ENCODE peak calls at places on chromosome 1, in five cellular contexts. K is HCT116, Q is heart left ventricle, V is GM12865, U is transverse colon. J is an unnamed sample.

GRCh38 chr1:91564888-91565700 is 64.4 kb downstream of the CDC7 start:
- DNase-seq in K (no peak), Q (no peak), V (no peak), U (no peak), J (no peak)

GRCh38 chr1:22826630-22827580 is 116.3 kb downstream of the EPHB2 start:
- DNase-seq in K (no peak), Q (peak), V (no peak), U (no peak), J (peak)

GRCh38 chr1:246608616-246609376 is 42.5 kb downstream of the CNST start:
- DNase-seq in K (peak), Q (peak), V (peak), U (peak), J (peak)

GRCh38 chr1:87796521-87796920 is 467.8 kb downstream of the LMO4 start:
- DNase-seq in K (no peak), Q (no peak), V (no peak), U (no peak), J (no peak)

GRCh38 chr1:185483647-185484450 is 166.8 kb upstream of the IVNS1ABP start:
- DNase-seq in K (no peak), Q (no peak), V (no peak), U (no peak), J (no peak)

GRCh38 chr1:44267438-44267837 is 54.2 kb downstream of the DMAP1 start:
- DNase-seq in K (no peak), Q (no peak), V (no peak), U (peak), J (no peak)

GRCh38 chr1:111417755-111418154 is 9.8 kb downstream of the OVGP1 start:
- DNase-seq in K (no peak), Q (no peak), V (no peak), U (no peak), J (no peak)

GRCh38 chr1:39272027-39272790 is 67.7 kb downstream of the MACF1 start:
- DNase-seq in K (no peak), Q (no peak), V (peak), U (peak), J (no peak)

GRCh38 chr1:235441159-235441685 is 63.0 kb downstream of the B3GALNT2 start:
- DNase-seq in K (no peak), Q (no peak), V (no peak), U (no peak), J (no peak)

GRCh38 chr1:244680667-244681066 is 27.7 kb downstream of the DESI2 start:
- DNase-seq in K (no peak), Q (no peak), V (no peak), U (no peak), J (no peak)

DNA sequence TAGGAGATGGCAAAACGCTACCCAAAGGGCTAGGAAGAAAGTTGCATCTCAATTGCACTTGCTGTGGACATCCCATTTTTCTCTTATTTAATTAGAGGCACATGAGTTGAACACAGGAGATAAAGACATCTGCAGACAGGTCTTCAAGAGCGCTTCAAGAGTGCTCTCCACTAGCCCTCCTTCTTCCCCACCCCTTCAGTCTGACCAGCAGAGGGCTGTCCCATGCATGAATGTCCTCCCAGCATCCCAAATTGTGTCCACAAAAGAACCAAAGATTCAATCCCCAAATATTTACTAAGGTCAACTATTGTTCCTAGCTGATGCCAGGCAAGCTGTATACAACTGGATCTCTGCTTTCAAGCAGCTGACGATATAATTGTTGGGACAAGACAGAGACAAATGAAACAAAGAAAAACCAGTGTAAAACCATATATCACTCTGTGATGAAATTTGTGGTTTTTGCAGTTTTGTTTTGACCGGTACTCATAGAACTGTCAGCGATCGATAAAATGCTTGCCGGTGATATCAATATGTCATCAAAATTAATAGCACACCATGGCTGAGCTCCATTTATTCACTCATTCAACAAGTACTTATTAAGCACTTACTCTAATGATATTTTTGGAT is 174.2 kb downstream of the TNR start:
- DNase-seq in K (no peak), Q (no peak), V (no peak), U (no peak), J (no peak)
- TF ChIP-seq CTCF in K (no peak), Q (no peak), V (no peak), U (no peak), J (no peak)

GRCh38 chr1:43253173-43253572 is 16.6 kb upstream of the TMEM125 start:
- DNase-seq in K (no peak), Q (no peak), V (no peak), U (no peak), J (no peak)

GRCh38 chr1:43258370-43258769 is 11.4 kb upstream of the TMEM125 start:
- DNase-seq in K (no peak), Q (no peak), V (no peak), U (no peak), J (no peak)

GRCh38 chr1:43255438-43256210 is 14.2 kb upstream of the TMEM125 start:
- DNase-seq in K (no peak), Q (no peak), V (no peak), U (no peak), J (no peak)

GRCh38 chr1:43253876-43254275 is 15.9 kb upstream of the TMEM125 start:
- DNase-seq in K (no peak), Q (no peak), V (no peak), U (no peak), J (no peak)

DNA sequence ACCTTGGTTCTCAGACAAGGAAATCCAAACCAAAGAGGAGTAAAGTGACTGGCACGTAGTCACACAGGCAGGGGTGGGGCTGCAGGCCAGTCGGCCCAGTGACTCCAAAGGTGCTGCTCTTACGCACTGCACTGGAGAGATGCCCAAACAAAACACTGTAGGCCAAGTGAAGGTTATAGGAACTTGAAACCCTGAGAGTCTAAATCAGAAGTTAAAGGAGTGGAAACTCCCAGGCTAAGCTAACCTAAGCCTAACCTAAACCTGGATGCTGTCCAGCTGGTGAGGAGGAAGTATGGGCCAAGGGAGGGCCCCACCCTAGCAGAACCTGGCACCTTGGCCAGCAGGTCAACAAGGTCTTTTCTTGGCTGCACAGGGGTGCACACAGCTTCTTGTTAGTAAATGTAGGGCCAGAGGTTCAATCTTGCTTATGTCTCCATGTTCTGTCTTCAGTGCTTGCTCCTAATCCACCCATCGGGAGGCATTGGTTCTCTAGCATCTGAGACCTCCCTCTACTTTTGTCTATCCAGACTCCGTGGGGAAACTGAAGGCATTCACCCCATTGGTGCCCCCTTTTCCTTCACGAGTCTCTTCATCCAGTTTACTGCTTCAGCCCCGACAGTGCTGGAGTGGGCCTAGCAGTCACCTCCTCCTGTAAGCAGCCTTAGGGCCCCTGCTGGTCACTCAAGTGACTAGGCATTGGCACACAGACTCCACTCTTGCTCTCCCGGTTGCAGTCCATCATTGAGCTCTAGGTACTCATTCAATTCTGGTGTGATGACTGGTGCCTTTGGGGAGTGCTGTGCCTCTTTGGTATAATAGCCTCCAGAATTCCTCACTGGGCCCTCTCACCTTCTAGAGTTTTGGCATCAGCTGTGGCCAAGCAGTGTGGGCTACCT is 12.9 kb upstream of the TMEM125 start:
- DNase-seq in K (no peak), Q (no peak), V (no peak), U (peak), J (peak)
- TF ChIP-seq CTCF in K (no peak), Q (no peak), V (no peak), U (peak), J (no peak)

GRCh38 chr1:147492207-147492606 is 49.1 kb upstream of the BCL9 start:
- DNase-seq in K (no peak), Q (no peak), V (no peak), U (no peak), J (no peak)
- TF ChIP-seq CTCF in K (no peak), Q (no peak), V (no peak), U (no peak), J (no peak)

DNA sequence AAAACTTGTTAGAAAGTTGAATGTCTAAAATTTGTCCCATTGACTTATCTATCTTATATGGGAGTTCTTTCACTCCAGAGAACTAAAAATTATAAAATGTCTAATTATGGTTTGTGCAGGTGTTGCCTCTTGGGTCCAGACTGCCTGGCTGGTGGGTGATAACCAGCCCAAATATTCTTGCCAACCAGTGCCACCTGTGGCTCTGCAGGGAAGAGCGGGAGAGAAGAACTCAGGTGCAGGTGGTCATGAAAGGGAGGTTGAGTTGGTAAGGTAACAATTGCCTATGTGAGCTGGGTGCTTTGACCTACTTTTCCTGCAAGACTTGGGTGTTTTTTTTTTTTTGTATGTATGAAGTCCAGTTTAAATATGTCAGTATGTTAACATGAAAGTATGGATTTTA is 10.2 kb downstream of the RPS6KC1 start:
- DNase-seq in K (no peak), Q (no peak), V (no peak), U (no peak), J (peak)
- TF ChIP-seq CTCF in K (peak), Q (no peak), V (peak), U (no peak), J (no peak)

GRCh38 chr1:181818459-181818858 is 243.1 kb downstream of the ZNF648 start:
- DNase-seq in K (no peak), Q (no peak), V (no peak), U (no peak), J (no peak)
- TF ChIP-seq CTCF in K (no peak), Q (no peak), V (no peak), U (no peak), J (no peak)

J was measured in Calu3.